ENCODE peak calls at places on chromosomes 11 and 22, in six cellular contexts. W, K, H, S, N and X are unnamed samples.

GRCh38 chr11:126968915-126969314 is 31.7 kb downstream of the KIRREL3 start:
- DNase-seq in W (no peak), K (no peak), H (no peak), S (no peak), N (no peak), X (no peak)

GRCh38 chr11:108199446-108200321 is 22.8 kb downstream of the NPAT start:
- DNase-seq in W (no peak), K (no peak), H (no peak), S (peak; percentile 69), N (no peak), X (no peak)

GRCh38 chr11:122656631-122657101 is 1.1 kb downstream of the UBASH3B start:
- DNase-seq in W (peak; percentile 36), K (peak; percentile 24), H (peak; percentile 35), S (peak; percentile 65), N (no peak), X (peak; percentile 24)

GRCh38 chr11:66391322-66391721 is 19.8 kb upstream of the SLC29A2 start:
- DNase-seq in W (no peak), K (no peak), H (no peak), S (no peak), N (no peak), X (no peak)

GRCh38 chr22:36311386-36312085 is 58.6 kb downstream of the APOL1 start:
- DNase-seq in W (no peak), K (no peak), H (no peak), S (no peak), N (no peak), X (no peak)

GRCh38 chr11:110286298-110287040 is 9.9 kb downstream of the RDX start:
- DNase-seq in W (no peak), K (no peak), H (no peak), S (no peak), N (no peak), X (no peak)

GRCh38 chr11:108494182-108494581 is 4.0 kb downstream of the POGLUT3 start:
- DNase-seq in W (no peak), K (no peak), H (no peak), S (no peak), N (no peak), X (no peak)

GRCh38 chr11:78350646-78351165 is 66.9 kb downstream of the GAB2 start:
- DNase-seq in W (no peak), K (no peak), H (no peak), S (no peak), N (no peak), X (no peak)

GRCh38 chr11:12390258-12390657 is 12.9 kb downstream of the PARVA start:
- DNase-seq in W (no peak), K (no peak), H (no peak), S (no peak), N (no peak), X (no peak)

GRCh38 chr11:25776238-25776637 is 555.7 kb upstream of the ANO3 start:
- DNase-seq in W (no peak), K (no peak), H (no peak), S (no peak), N (no peak), X (no peak)

DNA sequence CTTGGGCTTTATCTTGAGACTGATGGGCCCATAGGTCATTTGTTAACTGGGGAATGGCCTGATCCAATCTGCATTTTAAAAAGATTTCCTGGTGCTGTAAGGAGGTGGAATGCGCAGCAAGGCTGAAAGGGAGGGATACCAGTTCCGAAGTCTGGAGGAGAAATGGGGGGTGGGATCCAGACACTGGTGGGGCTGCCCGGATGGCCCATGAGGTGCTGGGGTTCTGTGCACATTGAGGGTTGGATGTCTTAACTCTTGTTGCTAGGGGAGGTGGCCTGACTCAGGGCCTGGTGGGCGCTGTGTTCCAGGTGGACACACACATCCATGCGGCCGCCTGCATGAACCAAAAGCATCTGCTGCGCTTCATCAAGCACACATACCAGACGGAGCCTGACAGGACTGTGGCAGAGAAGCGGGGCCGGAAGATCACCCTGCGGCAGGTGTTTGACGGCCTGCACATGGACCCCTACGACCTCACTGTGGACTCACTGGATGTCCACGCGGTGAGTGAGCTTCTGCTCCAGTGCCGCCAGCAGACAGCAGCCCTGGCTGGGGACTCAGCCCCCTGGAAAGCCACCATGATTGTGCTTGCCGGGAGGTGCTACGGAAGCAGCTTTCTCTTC is 38.1 kb downstream of the AMPD3 start:
- DNase-seq in W (no peak), K (no peak), H (no peak), S (no peak), N (no peak), X (no peak)
- H3K27ac ChIP-seq in W (no peak overlapping the region), K (no peak overlapping the region), H (no peak overlapping the region), S (no peak overlapping the region), N (peak overlapping the region; percentile 95), X (no peak overlapping the region)

DNA sequence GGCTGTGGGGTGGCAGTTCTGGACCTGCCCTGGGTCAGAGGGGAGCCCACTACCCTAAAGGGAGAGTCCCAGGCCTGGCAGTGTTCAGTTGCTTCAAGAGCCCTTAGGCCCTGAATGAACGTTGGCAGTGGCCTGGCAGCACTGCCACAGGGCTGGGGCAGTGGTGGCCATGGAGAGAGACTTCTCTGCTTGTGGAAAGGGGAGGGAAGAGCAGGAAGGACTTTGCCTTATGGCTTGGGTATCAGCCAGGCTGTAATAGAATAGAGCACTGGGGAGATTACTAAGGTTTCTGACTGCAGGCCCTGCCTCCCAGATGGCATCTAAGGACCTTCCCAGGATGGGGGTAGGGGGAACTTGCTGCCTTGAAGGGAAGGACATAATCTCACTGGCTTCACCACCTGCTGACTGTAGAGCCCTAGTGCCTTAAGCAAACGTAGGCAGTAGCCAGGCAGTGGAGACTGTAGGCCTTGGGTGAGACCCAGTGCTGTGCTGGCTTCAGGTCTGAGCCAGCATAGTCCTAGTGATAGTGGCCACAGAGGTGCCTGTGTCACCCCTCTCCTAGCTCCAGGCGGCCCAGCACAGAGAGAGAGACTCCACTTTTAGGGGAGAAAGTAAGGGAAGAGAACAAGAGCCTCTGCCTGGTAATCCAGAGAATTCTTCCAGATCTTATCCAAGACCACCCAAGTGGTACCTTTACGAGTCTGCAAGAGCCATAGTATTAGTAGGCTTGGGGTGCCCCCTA is 27.6 kb downstream of the PLA2G6 start:
- DNase-seq in W (no peak), K (no peak), H (no peak), S (no peak), N (peak; percentile 12), X (no peak)
- TF ChIP-seq CTCF in W (no peak), K (no peak), H (no peak), S (no peak), N (no peak), X (no peak)

GRCh38 chr11:125408281-125408680 is 87.8 kb downstream of the FEZ1 start:
- DNase-seq in W (peak; percentile 46), K (peak; percentile 58), H (no peak), S (no peak), N (no peak), X (no peak)
- H3K27me3 ChIP-seq in W (peaks cover 3% of the 10 kb centered on the region), K (peaks cover 22% of the 10 kb centered on the region), H (no peaks in the 10 kb centered on the region), S (peaks cover 24% of the 10 kb centered on the region), N (no peaks in the 10 kb centered on the region), X (peaks cover 28% of the 10 kb centered on the region)

DNA sequence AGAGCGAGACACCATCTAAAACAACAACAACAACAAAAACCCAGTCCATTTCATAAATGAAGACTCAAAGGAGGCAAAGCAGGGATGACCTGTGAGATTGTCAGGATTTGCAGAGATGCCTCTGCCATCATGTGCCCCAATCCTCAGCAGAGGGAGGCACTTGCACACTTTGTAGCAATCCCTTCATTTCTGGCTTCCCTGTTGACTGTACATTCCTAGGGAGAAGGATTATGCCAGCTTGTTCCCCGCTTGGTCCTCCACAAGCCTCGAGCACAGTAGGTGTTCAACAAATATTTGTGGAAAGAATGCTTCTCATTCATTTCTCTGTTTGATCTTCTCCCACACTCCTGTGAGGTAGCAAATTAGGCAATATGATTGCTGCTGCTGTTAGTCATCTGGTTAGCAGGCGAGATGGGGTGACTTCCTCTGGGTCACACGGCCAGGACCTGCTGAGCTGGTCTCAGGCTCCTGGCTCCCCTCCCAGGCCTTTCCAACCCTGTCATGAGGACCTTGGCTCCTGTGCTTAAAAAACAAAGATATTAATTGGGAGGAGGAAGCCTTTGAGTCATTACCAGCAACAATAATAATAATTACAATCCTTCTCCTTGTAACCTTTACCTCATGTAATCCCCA is 34.1 kb downstream of the LIF start:
- DNase-seq in W (no peak), K (peak; percentile 95), H (peak; percentile 69), S (peak; percentile 92), N (no peak), X (no peak)
- H3K27ac ChIP-seq in W (no peak overlapping the region), K (peak overlapping the region; percentile 81), H (no peak overlapping the region), S (peak overlapping the region; percentile 50), N (no peak overlapping the region), X (no peak overlapping the region)

DNA sequence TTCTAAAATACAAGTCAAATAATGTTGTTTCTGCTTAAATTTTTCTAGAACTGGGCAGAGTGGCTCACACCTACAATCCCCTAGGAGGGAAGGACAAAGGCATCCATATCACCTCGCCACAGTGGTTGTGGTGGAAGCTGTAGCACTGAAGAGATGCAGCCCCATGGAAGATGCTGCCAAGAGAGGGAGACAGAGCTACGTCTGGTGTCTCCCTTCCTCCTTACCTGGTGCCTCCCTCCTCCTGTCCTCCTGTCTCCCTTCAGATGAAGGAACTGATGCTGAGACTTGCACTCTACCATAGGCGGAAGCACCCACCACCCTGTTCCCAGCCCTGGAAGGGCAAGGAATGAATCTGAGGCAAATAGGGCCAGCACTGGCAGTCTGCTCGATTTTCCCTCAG is 22.3 kb downstream of the MMP27 start:
- DNase-seq in W (no peak), K (no peak), H (no peak), S (no peak), N (no peak), X (no peak)
- TF ChIP-seq CTCF in W (no peak), K (no peak), H (no peak), S (no peak), N (no peak), X (no peak)

GRCh38 chr11:87019582-87020271 is 18.0 kb upstream of the TMEM135 start:
- DNase-seq in W (no peak), K (no peak), H (no peak), S (no peak), N (no peak), X (no peak)
- H3K27me3 ChIP-seq in W (no peaks in the 10 kb centered on the region), K (no peaks in the 10 kb centered on the region), H (no peaks in the 10 kb centered on the region), S (no peaks in the 10 kb centered on the region), N (no peaks in the 10 kb centered on the region), X (no peaks in the 10 kb centered on the region)